ENCODE peak calls at places on chromosomes 7 and 10, in seven cellular contexts. P is tibial artery; T is neural progenitor cell; N is SJSA1; F is ovary; K is prostate gland; M is effector memory CD4-positive, alpha-beta T cell. D is an unnamed sample.

GRCh38 chr10:131949041-131949862 is 32.5 kb downstream of the BNIP3 start:
- DNase-seq in P (peak; percentile 18), T (no peak), N (no peak), F (no peak), K (no peak), M (no peak), D (no peak)

GRCh38 chr7:131501422-131501821 is 55.0 kb downstream of the PODXL start:
- DNase-seq in P (no peak), T (no peak), N (peak; percentile 37), F (no peak), K (no peak), M (no peak), D (no peak)

GRCh38 chr7:27106181-27106905 is 3.9 kb upstream of the HOXA2 start:
- DNase-seq in P (no peak), T (peak; percentile 89), N (no peak), F (no peak), K (no peak), M (no peak), D (no peak)

GRCh38 chr10:96840841-96841518 is 8.9 kb downstream of the LCOR start:
- DNase-seq in P (no peak), T (no peak), N (peak; percentile 52), F (peak; percentile 12), K (no peak), M (no peak), D (no peak)

GRCh38 chr7:14191686-14192098 is 202.2 kb upstream of the ETV1 start:
- DNase-seq in P (no peak), T (no peak), N (no peak), F (no peak), K (no peak), M (no peak), D (no peak)

GRCh38 chr10:105347487-105347886 is 706.4 kb downstream of the SORCS3 start:
- DNase-seq in P (no peak), T (no peak), N (no peak), F (no peak), K (no peak), M (no peak), D (no peak)

GRCh38 chr10:29386347-29386999 is 97.6 kb downstream of the LYZL1 start:
- DNase-seq in P (no peak), T (peak; percentile 62), N (peak; percentile 53), F (no peak), K (no peak), M (no peak), D (no peak)

GRCh38 chr7:67823345-67823744 is 826.7 kb downstream of the TYW1 start:
- DNase-seq in P (no peak), T (no peak), N (no peak), F (no peak), K (peak; percentile 58), M (no peak), D (no peak)

GRCh38 chr10:57946833-57947232 is 320.9 kb downstream of the IPMK start:
- DNase-seq in P (no peak), T (no peak), N (no peak), F (no peak), K (no peak), M (no peak), D (no peak)
- H3K27ac ChIP-seq in P (no peak overlapping the region), T (no peak overlapping the region), N (no peak overlapping the region), F (no peak overlapping the region), K (no peak overlapping the region), M (no peak overlapping the region), D (no peak overlapping the region)

GRCh38 chr7:47149971-47150370 is 431.9 kb downstream of the TNS3 start:
- DNase-seq in P (no peak), T (no peak), N (no peak), F (no peak), K (no peak), M (no peak), D (no peak)

GRCh38 chr7:47150497-47151260 is 431.2 kb downstream of the TNS3 start:
- DNase-seq in P (no peak), T (no peak), N (no peak), F (no peak), K (no peak), M (no peak), D (no peak)

GRCh38 chr7:47153571-47153970 is 428.3 kb downstream of the TNS3 start:
- DNase-seq in P (no peak), T (peak; percentile 51), N (no peak), F (no peak), K (no peak), M (no peak), D (no peak)

GRCh38 chr7:47153076-47153475 is 428.8 kb downstream of the TNS3 start:
- DNase-seq in P (peak; percentile 47), T (no peak), N (peak; percentile 66), F (peak; percentile 33), K (peak; percentile 9), M (no peak), D (no peak)

DNA sequence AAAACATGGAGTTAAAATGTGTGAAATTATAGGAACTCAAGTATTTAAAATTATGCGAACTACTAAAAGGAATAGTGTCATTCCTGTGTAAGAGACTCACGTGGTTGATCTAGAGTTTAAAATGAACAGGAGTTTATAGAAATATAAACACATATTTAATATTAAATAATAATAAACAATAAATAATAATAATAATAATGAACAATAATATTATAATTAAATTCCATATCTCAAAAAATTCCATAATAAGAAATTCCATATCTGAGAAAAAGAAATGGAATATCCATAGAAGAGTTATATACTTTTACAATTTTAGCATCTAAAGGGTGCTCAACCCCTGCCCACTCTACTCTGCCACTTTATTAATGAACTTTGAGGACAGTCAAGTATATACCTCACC is 429.6 kb downstream of the TNS3 start:
- DNase-seq in P (no peak), T (no peak), N (no peak), F (no peak), K (no peak), M (no peak), D (no peak)
- H3K4me1 ChIP-seq in P (peaks cover 24% of the 10 kb centered on the region), T (no peaks in the 10 kb centered on the region), N (peaks cover 21% of the 10 kb centered on the region), F (peaks cover 5% of the 10 kb centered on the region), K (no peaks in the 10 kb centered on the region), M (no peaks in the 10 kb centered on the region), D (peaks cover 35% of the 10 kb centered on the region)

GRCh38 chr10:114603303-114603702 is 54.8 kb downstream of the ABLIM1 start:
- DNase-seq in P (no peak), T (no peak), N (no peak), F (no peak), K (no peak), M (no peak), D (no peak)

GRCh38 chr10:114605155-114605797 is 52.8 kb downstream of the ABLIM1 start:
- DNase-seq in P (no peak), T (no peak), N (no peak), F (no peak), K (no peak), M (no peak), D (no peak)

GRCh38 chr10:114604357-114605129 is 53.5 kb downstream of the ABLIM1 start:
- DNase-seq in P (no peak), T (no peak), N (no peak), F (no peak), K (no peak), M (no peak), D (no peak)

GRCh38 chr10:114607358-114607998 is 50.6 kb downstream of the ABLIM1 start:
- DNase-seq in P (no peak), T (no peak), N (no peak), F (no peak), K (no peak), M (no peak), D (no peak)

DNA sequence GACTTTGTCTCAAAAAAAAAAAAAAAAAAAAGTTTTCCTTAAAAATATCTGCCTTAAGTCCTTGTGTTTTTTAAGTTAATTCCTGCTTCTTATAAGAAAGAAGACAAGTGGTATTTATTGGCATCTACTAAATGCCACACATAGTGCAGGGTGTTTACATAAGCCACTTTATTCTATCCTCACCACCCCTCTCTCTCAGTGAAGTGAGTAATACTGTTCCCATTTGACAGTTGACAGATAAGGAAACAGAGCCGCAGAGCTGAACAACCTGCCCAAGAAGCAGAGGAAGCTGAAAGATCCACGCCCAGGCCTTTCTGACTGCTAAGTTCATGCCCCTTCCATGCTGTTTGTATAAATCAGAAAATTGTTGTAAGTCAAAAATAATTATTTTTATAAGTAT is 54.1 kb downstream of the ABLIM1 start:
- DNase-seq in P (no peak), T (no peak), N (peak; percentile 53), F (no peak), K (no peak), M (no peak), D (no peak)
- H3K27ac ChIP-seq in P (no peak overlapping the region), T (no peak overlapping the region), N (no peak overlapping the region), F (no peak overlapping the region), K (no peak overlapping the region), M (no peak overlapping the region), D (peak overlapping the region; percentile 78)

GRCh38 chr10:5656737-5657579 is 9.4 kb downstream of the ASB13 start:
- DNase-seq in P (no peak), T (no peak), N (no peak), F (no peak), K (no peak), M (no peak), D (no peak)
- H3K4me1 ChIP-seq in P (peaks cover 24% of the 10 kb centered on the region), T (peaks cover 9% of the 10 kb centered on the region), N (no peaks in the 10 kb centered on the region), F (peaks cover 25% of the 10 kb centered on the region), K (no peaks in the 10 kb centered on the region), M (peaks cover 6% of the 10 kb centered on the region), D (peaks cover 6% of the 10 kb centered on the region)

DNA sequence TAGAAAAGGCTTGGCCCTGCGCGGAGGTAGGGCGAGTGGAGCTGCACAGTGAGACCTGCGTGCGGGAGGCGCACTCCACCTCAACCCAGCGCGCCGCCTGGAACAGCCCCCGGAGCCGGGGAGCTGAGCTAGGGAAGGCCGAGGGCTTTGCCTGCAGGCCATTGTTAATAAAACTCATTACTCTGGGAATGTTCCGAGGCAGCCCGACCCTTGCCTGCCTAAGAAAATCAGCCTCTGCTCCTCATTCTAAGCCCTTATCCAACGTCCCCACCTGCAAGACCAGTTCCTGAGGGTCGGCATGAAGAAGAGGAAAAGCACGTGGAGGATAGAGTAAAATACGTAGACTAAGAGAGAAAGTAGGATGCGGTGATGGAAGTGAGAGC is 55.3 kb downstream of the C7orf25 start:
- DNase-seq in P (no peak), T (no peak), N (no peak), F (no peak), K (no peak), M (no peak), D (no peak)
- H3K27ac ChIP-seq in P (no peak overlapping the region), T (no peak overlapping the region), N (no peak overlapping the region), F (no peak overlapping the region), K (peak overlapping the region; percentile 51), M (no peak overlapping the region), D (no peak overlapping the region)

D was measured in left ventricle myocardium inferior.